ENCODE peak calls at places on chromosome 15, in eight cellular contexts. W is effector memory CD4-positive, alpha-beta T cell; P is CD8-positive, alpha-beta T cell; E is cardiac muscle cell; B is left lung; Z is sigmoid colon; H is stomach; S is suprapubic skin. N is an unnamed sample.
A peak's percentile ranks its signal among the peaks of the same experiment; 100 is the strongest.

GRCh38 chr15:100707229-100707628 is 104.8 kb downstream of the ASB7 start:
- DNase-seq in B (no peak), P (no peak), Z (no peak), E (no peak), W (no peak), H (no peak), S (no peak), N (no peak)

GRCh38 chr15:78055923-78056713 is 21.4 kb downstream of the TBC1D2B start:
- DNase-seq in E (no peak), Z (no peak), S (no peak), P (no peak), W (no peak), B (no peak), H (no peak), N (peak; percentile 78)

GRCh38 chr15:68637755-68638405 is 59.1 kb downstream of the CORO2B start:
- DNase-seq in S (peak; percentile 84), H (peak; percentile 38), W (no peak), Z (peak; percentile 91), B (no peak), P (no peak), E (no peak), N (no peak)

GRCh38 chr15:41832875-41833274 is 5.0 kb downstream of the JMJD7 start:
- DNase-seq in E (no peak), S (no peak), P (no peak), W (no peak), B (no peak), H (peak; percentile 48), Z (no peak), N (no peak)

GRCh38 chr15:43244092-43244491 is 22.6 kb downstream of the TGM5 start:
- DNase-seq in H (no peak), P (no peak), Z (no peak), B (no peak), S (no peak), E (no peak), W (no peak), N (no peak)

GRCh38 chr15:66999601-67000000 is 65.8 kb upstream of the SMAD3 start:
- DNase-seq in Z (no peak), W (no peak), E (no peak), B (no peak), S (no peak), H (no peak), P (no peak), N (no peak)

GRCh38 chr15:72168833-72169232 is 28.8 kb downstream of the GRAMD2A start:
- DNase-seq in S (no peak), B (no peak), E (no peak), W (no peak), Z (no peak), H (peak; percentile 31), P (no peak), N (no peak)

GRCh38 chr15:31598620-31599019 is 272.0 kb downstream of the KLF13 start:
- DNase-seq in B (no peak), W (no peak), H (no peak), P (no peak), E (peak; percentile 71), Z (no peak), S (no peak), N (no peak)

GRCh38 chr15:48925714-48926223 is 38.0 kb downstream of the SHC4 start:
- DNase-seq in P (no peak), S (no peak), Z (no peak), E (no peak), B (no peak), W (no peak), H (no peak), N (no peak)

GRCh38 chr15:41017051-41017735 is 63.9 kb downstream of the CHAC1 start:
- DNase-seq in P (no peak), H (no peak), S (no peak), W (no peak), B (no peak), E (no peak), Z (no peak), N (no peak)

GRCh38 chr15:31387483-31388118 is 61.0 kb downstream of the KLF13 start:
- DNase-seq in E (peak; percentile 89), Z (peak; percentile 87), W (no peak), S (no peak), H (peak; percentile 85), B (no peak), P (peak; percentile 37), N (peak; percentile 73)

GRCh38 chr15:60390931-60391501 is 6.8 kb downstream of the ANXA2 start:
- DNase-seq in P (no peak), H (peak; percentile 42), E (no peak), Z (peak; percentile 82), W (no peak), S (no peak), B (no peak), N (no peak)

GRCh38 chr15:66595332-66595731 is 29.5 kb upstream of the LCTL start:
- DNase-seq in P (no peak), Z (no peak), S (no peak), B (no peak), W (no peak), H (no peak), E (no peak), N (no peak)

GRCh38 chr15:36632196-36632595 is 52.8 kb downstream of the CDIN1 start:
- DNase-seq in S (no peak), Z (no peak), H (no peak), P (no peak), E (no peak), W (no peak), B (no peak), N (no peak)

GRCh38 chr15:67915374-67916050 is 75.7 kb upstream of the RNU6-1 start:
- DNase-seq in H (peak; percentile 92), S (no peak), Z (peak; percentile 96), W (no peak), B (peak; percentile 79), P (no peak), E (peak; percentile 36), N (peak; percentile 92)

GRCh38 chr15:48352474-48353072 is 21.3 kb downstream of the DUT start:
- DNase-seq in H (peak; percentile 64), S (no peak), E (peak; percentile 79), Z (peak; percentile 69), B (no peak), W (peak; percentile 26), P (peak; percentile 38), N (peak; percentile 54)

GRCh38 chr15:40093224-40093842 is 15.3 kb downstream of the BMF start:
- DNase-seq in H (no peak), P (no peak), S (no peak), W (no peak), E (no peak), B (no peak), Z (peak; percentile 72), N (no peak)

GRCh38 chr15:76169013-76169412 is 109.2 kb downstream of the TMEM266 start:
- DNase-seq in P (no peak), Z (no peak), S (no peak), B (no peak), W (no peak), H (no peak), E (no peak), N (no peak)

GRCh38 chr15:91866371-91866905 is 12.9 kb downstream of the SLCO3A1 start:
- DNase-seq in W (no peak), E (no peak), Z (no peak), P (no peak), H (no peak), B (no peak), S (no peak), N (no peak)
- H3K4me1 ChIP-seq in W (peaks cover 70% of the 10 kb centered on the region), E (peaks cover 52% of the 10 kb centered on the region), Z (peaks cover 15% of the 10 kb centered on the region), P (peaks cover 42% of the 10 kb centered on the region), H (peaks cover 24% of the 10 kb centered on the region), B (peaks cover 81% of the 10 kb centered on the region), S (peaks cover 66% of the 10 kb centered on the region), N (no peaks in the 10 kb centered on the region)

DNA sequence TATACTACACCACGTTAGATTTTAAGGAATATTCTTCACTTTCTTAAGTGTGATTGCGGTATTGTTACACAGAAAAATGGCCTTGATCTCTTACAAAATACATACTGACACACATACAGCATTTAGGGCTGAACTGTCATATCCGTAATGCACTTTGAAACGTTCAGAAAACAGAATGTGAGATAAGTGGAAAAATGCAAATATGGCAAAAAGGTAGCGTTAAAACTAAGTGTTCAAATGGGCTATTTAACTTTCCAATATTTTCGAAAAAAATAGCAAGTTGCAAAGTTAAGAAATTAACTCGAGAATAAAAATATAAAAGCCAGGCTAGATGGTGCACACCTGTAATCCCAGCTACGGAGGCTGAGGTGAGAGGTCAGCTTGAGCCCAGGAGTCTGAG is 1.7 kb downstream of the ZNF280D start:
- DNase-seq in Z (no peak), H (no peak), W (no peak), P (no peak), E (no peak), S (no peak), B (no peak), N (no peak)
- H3K4me1 ChIP-seq in Z (peaks cover 51% of the 10 kb centered on the region), H (peaks cover 25% of the 10 kb centered on the region), W (peaks cover 19% of the 10 kb centered on the region), P (peaks cover 23% of the 10 kb centered on the region), E (peaks cover 9% of the 10 kb centered on the region), S (peaks cover 51% of the 10 kb centered on the region), B (peaks cover 57% of the 10 kb centered on the region), N (peaks cover 12% of the 10 kb centered on the region)

GRCh38 chr15:74387141-74387541 is 19.7 kb upstream of the CYP11A1 start:
- DNase-seq in B (peak; percentile 65), H (no peak), P (no peak), Z (no peak), W (no peak), E (no peak), S (no peak), N (no peak)

GRCh38 chr15:74385442-74386132 is 18.1 kb upstream of the CYP11A1 start:
- DNase-seq in B (no peak), S (no peak), Z (no peak), W (no peak), H (no peak), P (no peak), E (no peak), N (no peak)

GRCh38 chr15:74384566-74385441 is 17.4 kb upstream of the CYP11A1 start:
- DNase-seq in P (peak; percentile 31), W (no peak), H (peak; percentile 46), B (peak; percentile 79), S (no peak), E (no peak), Z (no peak), N (no peak)

GRCh38 chr15:74387988-74388955 is 20.8 kb upstream of the CYP11A1 start:
- DNase-seq in H (no peak), P (no peak), W (no peak), Z (no peak), E (peak; percentile 56), B (peak; percentile 68), S (no peak), N (no peak)

DNA sequence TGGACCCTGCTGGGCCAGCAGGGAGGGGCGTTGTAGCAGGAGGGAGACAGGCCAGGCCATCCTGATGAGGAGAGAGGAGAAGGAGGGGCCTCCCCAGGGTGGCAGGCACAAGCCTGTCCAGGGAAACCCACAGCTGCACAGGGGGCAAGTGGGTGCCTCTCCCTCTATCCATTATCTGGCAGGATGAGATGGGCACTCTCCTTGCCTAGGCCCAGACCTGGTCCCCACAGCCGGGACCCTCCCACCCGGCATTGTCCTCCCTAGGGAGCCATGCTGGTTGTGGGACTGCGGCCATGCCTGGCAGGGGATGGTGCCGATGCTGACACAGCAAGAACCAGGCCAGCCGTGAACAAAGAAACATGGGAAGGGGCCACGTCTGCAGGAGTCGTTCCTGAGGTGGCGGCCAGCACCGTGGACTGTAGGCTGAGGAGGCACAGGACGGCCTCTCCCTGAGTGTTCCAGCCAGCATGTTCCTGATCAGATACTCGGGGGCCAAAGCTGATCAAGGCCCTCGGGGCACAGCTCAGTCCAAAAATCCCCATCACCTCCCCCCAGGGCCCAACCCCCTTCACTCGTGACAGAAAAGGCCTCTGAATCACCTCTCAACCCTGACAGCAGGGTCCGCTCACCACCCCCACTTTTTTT is 19.2 kb upstream of the CYP11A1 start:
- DNase-seq in Z (no peak), W (no peak), H (no peak), S (no peak), P (no peak), B (peak; percentile 47), E (no peak), N (no peak)
- H3K4me1 ChIP-seq in Z (no peaks in the 10 kb centered on the region), W (no peaks in the 10 kb centered on the region), H (peaks cover 14% of the 10 kb centered on the region), S (peaks cover 35% of the 10 kb centered on the region), P (peaks cover 36% of the 10 kb centered on the region), B (peaks cover 53% of the 10 kb centered on the region), E (peaks cover 19% of the 10 kb centered on the region), N (no peaks in the 10 kb centered on the region)

GRCh38 chr15:99145005-99145404 is 40.1 kb downstream of the SYNM start:
- DNase-seq in S (peak; percentile 55), H (no peak), W (no peak), Z (no peak), E (no peak), P (no peak), B (no peak), N (no peak)
- H3K4me1 ChIP-seq in S (peaks cover 8% of the 10 kb centered on the region), H (no peaks in the 10 kb centered on the region), W (no peaks in the 10 kb centered on the region), Z (peaks cover 75% of the 10 kb centered on the region), E (peaks cover 3% of the 10 kb centered on the region), P (no peaks in the 10 kb centered on the region), B (no peaks in the 10 kb centered on the region), N (no peaks in the 10 kb centered on the region)

N was measured in right lobe of liver.